ENCODE peak calls at places on chromosomes 3 and 15, in five cellular contexts. K is psoas muscle; L is CD4-positive, alpha-beta T cell; Y is RWPE1; J is kidney. I is an unnamed sample.

GRCh38 chr3:47016934-47017435 is 37.5 kb downstream of the NBEAL2 start:
- DNase-seq in J (no peak), L (no peak), K (no peak), Y (no peak), I (no peak)

GRCh38 chr15:59366368-59367021 is 6.2 kb downstream of the MYO1E start:
- DNase-seq in L (no peak), J (no peak), K (no peak), Y (no peak), I (no peak)

GRCh38 chr3:134449277-134449676 is 36.5 kb downstream of the ANAPC13 start:
- DNase-seq in K (no peak), J (no peak), L (no peak), Y (peak), I (no peak)

GRCh38 chr15:48325400-48325799 is 5.8 kb upstream of the DUT start:
- DNase-seq in L (no peak), K (no peak), Y (no peak), J (no peak), I (no peak)

GRCh38 chr3:166060789-166061479 is 223.7 kb upstream of the BCHE start:
- DNase-seq in K (no peak), L (no peak), J (no peak), Y (no peak), I (no peak)

GRCh38 chr3:14810070-14810732 is 8.6 kb upstream of the FGD5 start:
- DNase-seq in L (no peak), Y (no peak), J (no peak), K (peak), I (peak)

GRCh38 chr3:40042752-40043443 is 233.5 kb downstream of the MYRIP start:
- DNase-seq in L (no peak), J (no peak), Y (no peak), K (no peak), I (no peak)

GRCh38 chr3:52197842-52198625 is at the start of gene ALAS1:
- DNase-seq in J (peak), Y (peak), L (peak), K (peak), I (peak)

GRCh38 chr3:46850468-46850780 is 12.8 kb downstream of the MYL3 start:
- DNase-seq in L (no peak), J (no peak), K (no peak), Y (no peak), I (peak)

GRCh38 chr3:151630938-151631417 is 102.7 kb upstream of the AADACL2 start:
- DNase-seq in K (no peak), L (no peak), J (no peak), Y (no peak), I (no peak)

DNA sequence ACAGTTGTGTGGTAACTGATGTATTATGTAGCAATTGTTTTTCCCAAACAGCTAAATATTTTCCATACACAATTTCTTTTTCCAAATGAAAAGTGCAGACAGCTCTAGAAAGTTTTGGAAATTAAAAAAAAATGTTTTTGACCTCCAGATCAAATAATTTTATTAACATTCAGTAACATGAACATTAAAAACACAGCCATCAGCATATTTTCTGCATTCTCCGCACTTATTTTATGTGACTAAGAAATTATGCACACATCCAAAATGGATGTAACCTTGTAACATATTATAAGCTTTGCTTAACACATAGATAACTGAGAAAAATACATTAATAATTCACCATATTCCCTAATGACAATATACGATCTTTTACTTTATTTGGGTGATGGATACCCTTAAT is 224.6 kb downstream of the VGLL3 start:
- DNase-seq in L (no peak), K (no peak), J (no peak), Y (no peak), I (no peak)
- H3K27ac ChIP-seq in L (no peak), K (no peak), J (no peak), Y (no peak), I (no peak)

DNA sequence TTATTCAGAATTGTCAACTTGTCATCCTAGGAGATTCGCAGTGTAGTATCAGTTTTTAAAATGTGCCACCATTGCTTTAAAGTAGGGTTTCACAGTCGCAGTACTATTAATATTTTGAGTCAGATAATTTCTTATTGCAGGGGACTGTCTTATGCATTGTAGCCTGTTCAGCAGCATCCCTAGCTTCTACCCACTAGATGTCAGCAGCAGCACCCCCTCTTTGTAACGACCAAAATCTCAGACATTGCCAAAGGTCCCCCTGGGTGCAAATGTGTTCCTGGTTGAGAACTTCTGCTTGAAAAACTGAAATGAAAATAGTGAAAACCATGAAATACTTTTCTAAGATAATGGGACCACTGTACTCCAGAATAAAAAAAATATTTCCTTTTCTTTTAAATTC is 474.8 kb downstream of the CNTN3 start:
- DNase-seq in J (no peak), L (no peak), K (no peak), Y (no peak), I (no peak)
- TF ChIP-seq CTCF in J (no peak), L (no peak), K (no peak), Y (no peak), I (no peak)

GRCh38 chr3:111967651-111968274 is 11.1 kb upstream of the ABHD10 start:
- DNase-seq in J (peak), Y (peak), K (peak), L (peak), I (peak)
- H3K27ac ChIP-seq in J (peak), Y (no peak), K (no peak), L (no peak), I (peak)

GRCh38 chr15:40974921-40975320 is 21.6 kb downstream of the CHAC1 start:
- DNase-seq in Y (no peak), L (no peak), K (no peak), J (no peak), I (no peak)
- TF ChIP-seq CTCF in Y (no peak), L (no peak), K (no peak), J (no peak), I (no peak)

DNA sequence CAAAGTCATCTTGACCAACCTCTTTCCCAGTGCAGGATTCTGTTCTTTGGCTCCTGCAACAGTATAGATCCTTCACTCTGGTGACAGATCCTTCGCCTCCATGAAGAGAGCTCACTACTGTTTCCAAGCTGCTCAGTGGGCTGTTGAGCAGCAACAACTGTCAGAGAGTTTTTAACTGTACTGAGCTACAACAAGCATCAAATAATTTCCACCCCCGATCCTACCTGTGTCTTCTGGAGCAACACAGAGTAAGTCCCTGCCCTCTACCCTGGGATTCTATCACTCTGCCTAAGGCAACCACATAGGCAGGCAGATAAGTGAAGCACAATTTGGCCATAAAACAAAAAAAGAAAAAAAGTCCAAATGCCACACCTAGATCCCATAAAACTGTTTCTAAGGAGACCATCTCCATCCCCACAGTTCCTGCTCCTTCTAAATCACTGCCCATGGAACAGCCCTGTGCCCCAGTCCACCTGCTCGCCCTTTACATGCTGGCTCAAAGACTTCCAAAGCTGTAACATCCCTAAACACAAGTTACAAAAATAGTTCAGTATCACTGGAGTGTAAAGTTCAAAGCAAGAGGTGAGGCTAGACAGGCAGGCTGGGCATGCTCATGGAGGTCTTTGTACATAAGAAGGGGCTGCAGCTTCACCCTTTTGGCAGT is 37.8 kb upstream of the ANPEP start:
- DNase-seq in L (no peak), J (no peak), Y (no peak), K (no peak), I (no peak)
- H3K27ac ChIP-seq in L (no peak), J (peak), Y (no peak), K (no peak), I (peak)

DNA sequence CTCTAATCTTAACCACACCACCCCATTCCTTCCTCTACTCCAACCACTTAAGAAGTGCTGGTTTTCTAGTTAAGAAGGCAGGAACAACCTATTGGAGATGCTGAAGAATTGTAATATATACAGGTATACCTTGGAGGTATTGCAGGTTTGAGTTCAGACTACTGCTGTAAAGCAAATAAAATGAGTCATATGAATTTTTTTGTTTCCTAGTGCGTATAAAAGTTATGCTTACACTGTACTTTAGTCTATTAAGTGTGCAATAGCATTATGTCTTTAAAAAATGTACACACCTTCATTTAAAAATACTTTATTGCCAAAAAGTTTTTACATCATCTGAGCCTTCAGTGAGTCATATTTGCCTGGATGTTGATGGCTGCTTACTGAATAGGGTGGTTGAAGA is 22.5 kb downstream of the TOPAZ1 start:
- DNase-seq in J (no peak), L (no peak), K (no peak), Y (no peak), I (no peak)
- TF ChIP-seq CTCF in J (no peak), L (no peak), K (no peak), Y (no peak), I (no peak)

GRCh38 chr15:91589360-91589759 is 264.1 kb upstream of the SLCO3A1 start:
- DNase-seq in J (no peak), K (no peak), Y (no peak), L (no peak), I (no peak)

GRCh38 chr15:91586542-91586941 is 267.0 kb upstream of the SLCO3A1 start:
- DNase-seq in Y (no peak), J (no peak), K (no peak), L (no peak), I (no peak)

GRCh38 chr15:91584895-91585294 is 268.6 kb upstream of the SLCO3A1 start:
- DNase-seq in L (no peak), Y (no peak), J (no peak), K (no peak), I (no peak)
- H3K27ac ChIP-seq in L (no peak), Y (no peak), J (no peak), K (no peak), I (no peak)